ENCODE peak calls at places on chromosomes 2 and 18, in seven cellular contexts. One of them, this sample, is unnamed.

GRCh38 chr2:235677276-235677788 is 183.5 kb downstream of the AGAP1 start:
- DNase-seq in heart right ventricle: no peak
- DNase-seq in HFFc6: no peak
- DNase-seq in cardiac muscle cell: peak
- DNase-seq in fibroblast of pulmonary artery: peak
- DNase-seq in IMR-90: no peak
- DNase-seq in PC-3: no peak
- DNase-seq in this sample: no peak

GRCh38 chr2:111903930-111904439 is 5.6 kb downstream of the MERTK start:
- DNase-seq in fibroblast of pulmonary artery: no peak
- DNase-seq in heart right ventricle: no peak
- DNase-seq in cardiac muscle cell: no peak
- DNase-seq in IMR-90: no peak
- DNase-seq in PC-3: no peak
- DNase-seq in HFFc6: no peak
- DNase-seq in this sample: no peak

GRCh38 chr18:46474487-46475366 is 182.3 kb downstream of the LOXHD1 start:
- DNase-seq in PC-3: no peak
- DNase-seq in fibroblast of pulmonary artery: no peak
- DNase-seq in heart right ventricle: no peak
- DNase-seq in IMR-90: no peak
- DNase-seq in cardiac muscle cell: no peak
- DNase-seq in HFFc6: no peak
- DNase-seq in this sample: no peak

GRCh38 chr18:45774065-45774521 is 50.1 kb downstream of the SLC14A1 start:
- DNase-seq in HFFc6: no peak
- DNase-seq in PC-3: peak
- DNase-seq in fibroblast of pulmonary artery: peak
- DNase-seq in IMR-90: peak
- DNase-seq in cardiac muscle cell: peak
- DNase-seq in heart right ventricle: no peak
- DNase-seq in this sample: no peak

GRCh38 chr2:63977904-63978303 is 41.3 kb downstream of the VPS54 start:
- DNase-seq in PC-3: no peak
- DNase-seq in heart right ventricle: no peak
- DNase-seq in fibroblast of pulmonary artery: no peak
- DNase-seq in IMR-90: no peak
- DNase-seq in HFFc6: no peak
- DNase-seq in cardiac muscle cell: no peak
- DNase-seq in this sample: no peak

GRCh38 chr2:158313734-158314133 is 142.8 kb downstream of the CCDC148 start:
- DNase-seq in HFFc6: no peak
- DNase-seq in PC-3: no peak
- DNase-seq in heart right ventricle: no peak
- DNase-seq in fibroblast of pulmonary artery: no peak
- DNase-seq in cardiac muscle cell: no peak
- DNase-seq in IMR-90: no peak
- DNase-seq in this sample: no peak

GRCh38 chr18:56294484-56295183 is 343.8 kb downstream of the TXNL1 start:
- DNase-seq in fibroblast of pulmonary artery: no peak
- DNase-seq in PC-3: no peak
- DNase-seq in heart right ventricle: no peak
- DNase-seq in cardiac muscle cell: no peak
- DNase-seq in IMR-90: no peak
- DNase-seq in HFFc6: no peak
- DNase-seq in this sample: no peak

GRCh38 chr2:194166818-194167217 is 1490.2 kb upstream of the SLC39A10 start:
- DNase-seq in fibroblast of pulmonary artery: peak
- DNase-seq in IMR-90: no peak
- DNase-seq in HFFc6: no peak
- DNase-seq in heart right ventricle: no peak
- DNase-seq in cardiac muscle cell: peak
- DNase-seq in PC-3: peak
- DNase-seq in this sample: no peak

GRCh38 chr18:13382990-13383821 is 164.6 kb downstream of the LDLRAD4 start:
- DNase-seq in cardiac muscle cell: no peak
- DNase-seq in heart right ventricle: no peak
- DNase-seq in PC-3: no peak
- DNase-seq in fibroblast of pulmonary artery: no peak
- DNase-seq in IMR-90: no peak
- DNase-seq in HFFc6: no peak
- DNase-seq in this sample: no peak

GRCh38 chr2:176114930-176115625 is 1.5 kb upstream of the HOXD10 start:
- DNase-seq in heart right ventricle: no peak
- DNase-seq in IMR-90: no peak
- DNase-seq in fibroblast of pulmonary artery: no peak
- DNase-seq in cardiac muscle cell: no peak
- DNase-seq in HFFc6: no peak
- DNase-seq in PC-3: no peak
- DNase-seq in this sample: no peak

GRCh38 chr2:238103465-238104070 is 3.4 kb downstream of the ESPNL start:
- DNase-seq in heart right ventricle: no peak
- DNase-seq in IMR-90: no peak
- DNase-seq in fibroblast of pulmonary artery: no peak
- DNase-seq in HFFc6: no peak
- DNase-seq in PC-3: no peak
- DNase-seq in cardiac muscle cell: no peak
- DNase-seq in this sample: no peak

GRCh38 chr2:102367331-102367971 is 11.9 kb downstream of the IL18R1 start:
- DNase-seq in PC-3: no peak
- DNase-seq in IMR-90: no peak
- DNase-seq in cardiac muscle cell: no peak
- DNase-seq in HFFc6: no peak
- DNase-seq in fibroblast of pulmonary artery: no peak
- DNase-seq in heart right ventricle: no peak
- DNase-seq in this sample: no peak

GRCh38 chr18:35770360-35770759 is 188.8 kb downstream of the GALNT1 start:
- DNase-seq in heart right ventricle: no peak
- DNase-seq in HFFc6: no peak
- DNase-seq in PC-3: peak
- DNase-seq in fibroblast of pulmonary artery: no peak
- DNase-seq in cardiac muscle cell: no peak
- DNase-seq in IMR-90: no peak
- DNase-seq in this sample: no peak

GRCh38 chr18:62982600-62983251 is 267.4 kb downstream of the PHLPP1 start:
- DNase-seq in HFFc6: peak
- DNase-seq in PC-3: peak
- DNase-seq in cardiac muscle cell: peak
- DNase-seq in fibroblast of pulmonary artery: peak
- DNase-seq in IMR-90: peak
- DNase-seq in heart right ventricle: no peak
- DNase-seq in this sample: no peak

GRCh38 chr18:50819027-50819726 is 639 bp downstream of the MRO start:
- DNase-seq in HFFc6: no peak
- DNase-seq in fibroblast of pulmonary artery: peak
- DNase-seq in cardiac muscle cell: peak
- DNase-seq in PC-3: peak
- DNase-seq in IMR-90: no peak
- DNase-seq in heart right ventricle: peak
- DNase-seq in this sample: no peak

GRCh38 chr2:46914578-46915230 is 902 bp downstream of the MCFD2 start:
- DNase-seq in IMR-90: no peak
- DNase-seq in PC-3: no peak
- DNase-seq in fibroblast of pulmonary artery: no peak
- DNase-seq in heart right ventricle: no peak
- DNase-seq in cardiac muscle cell: no peak
- DNase-seq in HFFc6: no peak
- DNase-seq in this sample: no peak

GRCh38 chr2:120833127-120833675 is 97.5 kb downstream of the GLI2 start:
- DNase-seq in cardiac muscle cell: no peak
- DNase-seq in PC-3: no peak
- DNase-seq in heart right ventricle: no peak
- DNase-seq in HFFc6: no peak
- DNase-seq in fibroblast of pulmonary artery: no peak
- DNase-seq in IMR-90: no peak
- DNase-seq in this sample: no peak

GRCh38 chr2:44668336-44668735 is 273.2 kb upstream of the SIX3 start:
- DNase-seq in fibroblast of pulmonary artery: no peak
- DNase-seq in HFFc6: no peak
- DNase-seq in heart right ventricle: no peak
- DNase-seq in IMR-90: no peak
- DNase-seq in PC-3: peak
- DNase-seq in cardiac muscle cell: no peak
- DNase-seq in this sample: no peak
- TF ChIP-seq CTCF in fibroblast of pulmonary artery: peak
- TF ChIP-seq CTCF in HFFc6: no peak
- TF ChIP-seq CTCF in heart right ventricle: peak
- TF ChIP-seq CTCF in IMR-90: no peak
- TF ChIP-seq CTCF in PC-3: peak
- TF ChIP-seq CTCF in cardiac muscle cell: peak
- TF ChIP-seq CTCF in this sample: peak

DNA sequence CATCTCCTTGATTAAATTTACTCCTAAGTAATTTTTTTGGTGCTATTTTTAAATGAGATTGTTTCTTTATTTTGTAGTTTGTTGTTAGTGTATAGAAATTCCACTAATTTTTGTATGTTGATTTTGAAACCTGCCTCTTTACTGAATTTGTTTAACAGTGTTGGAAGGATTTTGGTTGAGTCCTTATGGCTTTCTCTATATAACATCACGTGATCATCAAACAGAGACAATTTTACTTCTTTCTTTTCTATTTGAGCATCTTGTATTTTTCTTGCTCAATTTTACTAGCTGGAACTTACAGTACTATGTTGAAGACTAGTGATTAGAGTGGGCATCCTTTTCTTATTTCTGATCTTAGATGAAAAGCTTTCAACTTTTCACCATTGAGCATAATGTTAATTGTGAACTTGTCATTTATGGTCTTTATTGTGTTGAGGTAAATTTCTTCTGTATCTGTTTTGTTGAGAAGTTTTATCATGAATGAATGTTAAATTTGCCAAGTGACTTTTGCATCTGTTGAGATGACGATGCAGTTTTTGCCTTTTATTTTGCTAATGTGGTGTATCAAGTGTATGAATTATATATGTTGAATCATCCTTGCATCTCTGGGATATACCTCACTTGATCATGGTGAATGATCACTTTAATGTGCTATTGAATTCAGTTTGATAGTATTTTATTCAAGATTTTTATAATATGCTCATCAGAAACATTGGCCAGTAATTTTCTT is 645.3 kb upstream of the DDX18 start:
- DNase-seq in heart right ventricle: no peak
- DNase-seq in cardiac muscle cell: no peak
- DNase-seq in PC-3: no peak
- DNase-seq in HFFc6: no peak
- DNase-seq in IMR-90: no peak
- DNase-seq in fibroblast of pulmonary artery: no peak
- DNase-seq in this sample: no peak
- TF ChIP-seq CTCF in heart right ventricle: no peak
- TF ChIP-seq CTCF in cardiac muscle cell: no peak
- TF ChIP-seq CTCF in PC-3: no peak
- TF ChIP-seq CTCF in HFFc6: no peak
- TF ChIP-seq CTCF in IMR-90: no peak
- TF ChIP-seq CTCF in fibroblast of pulmonary artery: no peak
- TF ChIP-seq CTCF in this sample: no peak

GRCh38 chr2:38474058-38474457 is 97.0 kb upstream of the ATL2 start:
- DNase-seq in PC-3: no peak
- DNase-seq in heart right ventricle: no peak
- DNase-seq in fibroblast of pulmonary artery: peak
- DNase-seq in cardiac muscle cell: peak
- DNase-seq in HFFc6: no peak
- DNase-seq in IMR-90: no peak
- DNase-seq in this sample: no peak

GRCh38 chr2:38474833-38475566 is 97.9 kb upstream of the ATL2 start:
- DNase-seq in fibroblast of pulmonary artery: no peak
- DNase-seq in IMR-90: no peak
- DNase-seq in PC-3: no peak
- DNase-seq in heart right ventricle: no peak
- DNase-seq in cardiac muscle cell: no peak
- DNase-seq in HFFc6: no peak
- DNase-seq in this sample: no peak

GRCh38 chr2:38473333-38474005 is 96.4 kb upstream of the ATL2 start:
- DNase-seq in HFFc6: no peak
- DNase-seq in PC-3: no peak
- DNase-seq in fibroblast of pulmonary artery: no peak
- DNase-seq in cardiac muscle cell: no peak
- DNase-seq in heart right ventricle: no peak
- DNase-seq in IMR-90: no peak
- DNase-seq in this sample: no peak

GRCh38 chr2:38475567-38475881 is 98.5 kb upstream of the ATL2 start:
- DNase-seq in cardiac muscle cell: no peak
- DNase-seq in PC-3: no peak
- DNase-seq in heart right ventricle: no peak
- DNase-seq in IMR-90: no peak
- DNase-seq in HFFc6: no peak
- DNase-seq in fibroblast of pulmonary artery: no peak
- DNase-seq in this sample: no peak

DNA sequence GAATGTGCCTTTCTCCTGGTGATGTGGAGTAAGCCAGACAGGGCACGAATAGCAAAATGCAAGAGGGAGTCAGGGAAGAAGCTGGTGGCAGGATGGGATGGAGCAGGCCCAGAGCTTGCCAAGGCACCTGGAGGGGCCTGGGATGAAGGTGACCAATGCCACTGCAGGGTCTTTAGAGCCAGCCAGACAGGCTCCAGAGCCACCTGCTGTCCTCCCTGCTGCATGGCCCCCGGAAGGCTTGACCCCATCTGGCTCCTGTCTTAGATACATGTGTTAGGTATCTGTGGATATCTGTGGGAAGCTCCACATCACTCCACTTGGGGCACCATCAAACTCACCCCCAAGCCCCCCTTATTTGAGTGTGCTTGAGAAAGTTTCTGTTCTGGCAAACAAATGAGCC is 99.9 kb upstream of the ATL2 start:
- DNase-seq in cardiac muscle cell: no peak
- DNase-seq in heart right ventricle: no peak
- DNase-seq in IMR-90: no peak
- DNase-seq in PC-3: no peak
- DNase-seq in HFFc6: no peak
- DNase-seq in fibroblast of pulmonary artery: no peak
- DNase-seq in this sample: no peak
- TF ChIP-seq CTCF in cardiac muscle cell: no peak
- TF ChIP-seq CTCF in heart right ventricle: no peak
- TF ChIP-seq CTCF in IMR-90: no peak
- TF ChIP-seq CTCF in PC-3: no peak
- TF ChIP-seq CTCF in HFFc6: no peak
- TF ChIP-seq CTCF in fibroblast of pulmonary artery: no peak
- TF ChIP-seq CTCF in this sample: no peak

GRCh38 chr2:143177081-143177786 is 48.0 kb downstream of the ARHGAP15 start:
- DNase-seq in heart right ventricle: no peak
- DNase-seq in cardiac muscle cell: peak
- DNase-seq in HFFc6: no peak
- DNase-seq in PC-3: no peak
- DNase-seq in fibroblast of pulmonary artery: peak
- DNase-seq in IMR-90: no peak
- DNase-seq in this sample: no peak

GRCh38 chr2:143175435-143175834 is 46.2 kb downstream of the ARHGAP15 start:
- DNase-seq in HFFc6: no peak
- DNase-seq in PC-3: no peak
- DNase-seq in IMR-90: no peak
- DNase-seq in heart right ventricle: no peak
- DNase-seq in cardiac muscle cell: no peak
- DNase-seq in fibroblast of pulmonary artery: no peak
- DNase-seq in this sample: no peak

GRCh38 chr2:143176606-143177005 is 47.4 kb downstream of the ARHGAP15 start:
- DNase-seq in cardiac muscle cell: peak
- DNase-seq in heart right ventricle: no peak
- DNase-seq in IMR-90: no peak
- DNase-seq in fibroblast of pulmonary artery: no peak
- DNase-seq in PC-3: no peak
- DNase-seq in HFFc6: no peak
- DNase-seq in this sample: no peak

GRCh38 chr2:143169105-143169504 is 39.9 kb downstream of the ARHGAP15 start:
- DNase-seq in cardiac muscle cell: no peak
- DNase-seq in IMR-90: no peak
- DNase-seq in PC-3: no peak
- DNase-seq in fibroblast of pulmonary artery: no peak
- DNase-seq in HFFc6: no peak
- DNase-seq in heart right ventricle: no peak
- DNase-seq in this sample: no peak

GRCh38 chr2:143171817-143172216 is 42.6 kb downstream of the ARHGAP15 start:
- DNase-seq in IMR-90: peak
- DNase-seq in PC-3: peak
- DNase-seq in heart right ventricle: no peak
- DNase-seq in HFFc6: peak
- DNase-seq in fibroblast of pulmonary artery: peak
- DNase-seq in cardiac muscle cell: peak
- DNase-seq in this sample: no peak
- TF ChIP-seq CTCF in IMR-90: peak
- TF ChIP-seq CTCF in PC-3: peak
- TF ChIP-seq CTCF in heart right ventricle: peak
- TF ChIP-seq CTCF in HFFc6: peak
- TF ChIP-seq CTCF in fibroblast of pulmonary artery: peak
- TF ChIP-seq CTCF in cardiac muscle cell: peak
- TF ChIP-seq CTCF in this sample: peak

This sample was measured in AG09319.